ENCODE peak calls at places on chromosomes 1 and 21, in nine cellular contexts. V, J, B, Q, K, W, H, A and L are unnamed samples.

GRCh38 chr1:246930830-246931548 is 759 bp downstream of the AHCTF1 start:
- DNase-seq in Q (peak), W (peak), H (peak), K (peak), V (peak), J (peak), B (peak), A (no peak), L (peak)

GRCh38 chr1:54996869-54997710 is 1.6 kb upstream of the BSND start:
- DNase-seq in Q (no peak), B (no peak), A (no peak), K (no peak), H (no peak), J (no peak), V (peak), W (no peak), L (peak)

GRCh38 chr1:51139474-51139873 is 37.4 kb downstream of the C1orf185 start:
- DNase-seq in J (no peak), K (no peak), A (no peak), W (no peak), B (no peak), Q (no peak), H (no peak), V (peak), L (no peak)

GRCh38 chr1:36095760-36096405 is 7.2 kb downstream of the ADPRS start:
- DNase-seq in A (no peak), V (no peak), W (no peak), Q (no peak), B (no peak), J (no peak), H (no peak), K (no peak), L (no peak)

GRCh38 chr1:28296401-28297220 is 32.2 kb upstream of the MED18 start:
- DNase-seq in J (no peak), A (no peak), V (peak), H (no peak), B (no peak), Q (peak), K (no peak), W (no peak), L (no peak)

GRCh38 chr1:59229138-59229537 is 67.8 kb upstream of the FGGY start:
- DNase-seq in V (peak), A (no peak), K (no peak), W (peak), J (no peak), B (no peak), H (no peak), Q (no peak), L (no peak)

GRCh38 chr1:73593379-73593778 is 604.6 kb downstream of the LRRIQ3 start:
- DNase-seq in H (no peak), J (peak), V (peak), K (no peak), Q (peak), B (no peak), W (peak), A (peak), L (peak)

GRCh38 chr1:244865028-244865371 is 657 bp upstream of the HNRNPU start:
- DNase-seq in B (no peak), H (no peak), W (peak), V (no peak), Q (peak), A (no peak), K (no peak), J (no peak), L (no peak)

GRCh38 chr1:208029381-208030319 is 118.7 kb upstream of the CD34 start:
- DNase-seq in Q (no peak), V (peak), A (peak), J (no peak), B (no peak), K (no peak), H (no peak), W (peak), L (peak)

GRCh38 chr1:5818755-5819154 is 173.5 kb downstream of the NPHP4 start:
- DNase-seq in B (no peak), V (no peak), K (no peak), W (no peak), A (no peak), H (no peak), J (no peak), Q (no peak), L (no peak)

GRCh38 chr1:58162952-58163550 is 383.5 kb downstream of the OMA1 start:
- DNase-seq in H (no peak), K (no peak), V (peak), Q (peak), J (peak), B (peak), A (peak), W (peak), L (peak)

GRCh38 chr1:208132287-208132882 is 111.8 kb downstream of the PLXNA2 start:
- DNase-seq in B (peak), K (peak), A (no peak), H (peak), Q (peak), V (peak), W (peak), J (peak), L (peak)

GRCh38 chr1:79391896-79392295 is 385.4 kb upstream of the ADGRL4 start:
- DNase-seq in W (peak), B (no peak), K (no peak), J (no peak), Q (no peak), V (no peak), H (no peak), A (no peak), L (no peak)

GRCh38 chr1:243910612-243911011 is 60.6 kb upstream of the AKT3 start:
- DNase-seq in V (no peak), W (no peak), A (no peak), J (no peak), B (no peak), H (no peak), Q (no peak), K (no peak), L (no peak)

GRCh38 chr21:35329940-35330670 is 281.0 kb upstream of the RUNX1 start:
- DNase-seq in B (no peak), A (no peak), V (peak), Q (no peak), W (no peak), K (no peak), J (no peak), H (no peak), L (no peak)

GRCh38 chr1:64343105-64343960 is 126.6 kb upstream of the CACHD1 start:
- DNase-seq in B (no peak), J (peak), A (no peak), W (peak), K (no peak), H (no peak), V (peak), Q (no peak), L (peak)

GRCh38 chr1:147079400-147080012 is 92.8 kb downstream of the PRKAB2 start:
- DNase-seq in H (no peak), J (no peak), K (peak), V (no peak), A (no peak), B (no peak), W (no peak), Q (no peak), L (no peak)

GRCh38 chr1:196382383-196382782 is 225.9 kb downstream of the KCNT2 start:
- DNase-seq in Q (no peak), K (no peak), A (no peak), H (no peak), B (no peak), W (no peak), V (no peak), J (no peak), L (no peak)

GRCh38 chr21:30984897-30985296 is 53.4 kb downstream of the KRTAP19-8 start:
- DNase-seq in V (no peak), H (no peak), K (no peak), Q (no peak), W (no peak), A (no peak), J (no peak), B (no peak), L (no peak)

GRCh38 chr21:17542371-17542992 is 29.6 kb downstream of the CXADR start:
- DNase-seq in A (no peak), V (peak), H (no peak), Q (peak), W (no peak), B (no peak), J (no peak), K (no peak), L (no peak)

GRCh38 chr1:3119748-3120524 is 50.9 kb downstream of the PRDM16 start:
- DNase-seq in H (no peak), A (no peak), Q (no peak), W (no peak), V (no peak), K (no peak), B (no peak), J (no peak), L (no peak)

GRCh38 chr1:184492543-184492942 is 105.7 kb downstream of the C1orf21 start:
- DNase-seq in K (no peak), V (no peak), H (no peak), W (no peak), Q (no peak), J (no peak), B (no peak), A (no peak), L (no peak)

GRCh38 chr1:41411229-41411628 is 50.0 kb downstream of the FOXO6 start:
- DNase-seq in V (no peak), Q (no peak), W (no peak), H (no peak), K (no peak), B (no peak), J (peak), A (no peak), L (no peak)

GRCh38 chr1:45141247-45142003 is 65.0 kb downstream of the ZSWIM5 start:
- DNase-seq in W (no peak), A (no peak), H (no peak), K (no peak), B (no peak), J (no peak), Q (no peak), V (no peak), L (no peak)

GRCh38 chr1:178243890-178244289 is 150.0 kb downstream of the RASAL2 start:
- DNase-seq in J (no peak), K (no peak), V (no peak), A (no peak), B (no peak), W (no peak), Q (no peak), H (no peak), L (no peak)

GRCh38 chr1:192225713-192226112 is 67.5 kb downstream of the RGS18 start:
- DNase-seq in V (peak), W (peak), J (peak), B (no peak), Q (no peak), A (peak), K (no peak), H (no peak), L (no peak)

GRCh38 chr1:12615166-12615915 is 2.7 kb downstream of the DHRS3 start:
- DNase-seq in J (no peak), W (no peak), B (no peak), A (no peak), K (no peak), H (no peak), Q (peak), V (no peak), L (peak)

GRCh38 chr1:34829250-34829649 is 30.3 kb downstream of the SMIM12 start:
- DNase-seq in A (no peak), V (no peak), H (no peak), J (no peak), Q (no peak), K (no peak), B (no peak), W (no peak), L (no peak)

GRCh38 chr1:59020151-59020997 is 236.5 kb upstream of the JUN start:
- DNase-seq in W (peak), H (no peak), J (peak), K (peak), Q (peak), A (no peak), B (no peak), V (peak), L (peak)

GRCh38 chr1:21341022-21341421 is 50.8 kb upstream of the ECE1 start:
- DNase-seq in V (no peak), W (no peak), Q (no peak), K (no peak), B (no peak), H (no peak), A (no peak), J (no peak), L (no peak)

GRCh38 chr1:18957136-18957521 is 653 bp upstream of the IFFO2 start:
- DNase-seq in K (no peak), V (no peak), A (no peak), W (no peak), H (peak), J (no peak), Q (no peak), B (no peak), L (no peak)

GRCh38 chr1:243407284-243408018 is 151.6 kb downstream of the SDCCAG8 start:
- DNase-seq in Q (no peak), K (no peak), W (peak), A (no peak), V (peak), H (no peak), J (peak), B (no peak), L (peak)

GRCh38 chr1:156866679-156867015 is 6.0 kb downstream of the NTRK1 start:
- DNase-seq in K (no peak), B (no peak), H (no peak), V (no peak), J (no peak), A (no peak), Q (no peak), W (no peak), L (no peak)

GRCh38 chr1:77900687-77901293 is 12.4 kb downstream of the NEXN start:
- DNase-seq in K (no peak), B (no peak), J (peak), V (peak), A (no peak), H (no peak), Q (peak), W (peak), L (peak)

GRCh38 chr1:184296466-184297243 is 90.2 kb upstream of the C1orf21 start:
- DNase-seq in A (peak), H (peak), V (peak), B (peak), K (peak), Q (peak), J (no peak), W (peak), L (peak)

GRCh38 chr1:116164056-116164889 is 53.1 kb downstream of the MAB21L3 start:
- DNase-seq in A (no peak), B (no peak), J (no peak), V (no peak), Q (peak), W (no peak), K (no peak), H (peak), L (no peak)

GRCh38 chr1:183227963-183228649 is 42.0 kb downstream of the LAMC2 start:
- DNase-seq in J (no peak), W (no peak), H (no peak), A (no peak), V (peak), B (no peak), K (no peak), Q (peak), L (peak)

GRCh38 chr1:159823401-159823800 is 3.3 kb upstream of the SLAMF8 start:
- DNase-seq in A (no peak), V (no peak), J (no peak), K (no peak), H (no peak), W (no peak), B (no peak), Q (no peak), L (no peak)

GRCh38 chr1:60427194-60427593 is 353.6 kb upstream of the C1orf87 start:
- DNase-seq in B (no peak), V (no peak), K (no peak), H (no peak), J (no peak), Q (no peak), A (no peak), W (no peak), L (no peak)

GRCh38 chr1:20160034-20160433 is 20.9 kb downstream of the PLA2G2F start:
- DNase-seq in J (no peak), H (no peak), W (no peak), Q (no peak), B (no peak), A (no peak), K (no peak), V (peak), L (no peak)

DNA sequence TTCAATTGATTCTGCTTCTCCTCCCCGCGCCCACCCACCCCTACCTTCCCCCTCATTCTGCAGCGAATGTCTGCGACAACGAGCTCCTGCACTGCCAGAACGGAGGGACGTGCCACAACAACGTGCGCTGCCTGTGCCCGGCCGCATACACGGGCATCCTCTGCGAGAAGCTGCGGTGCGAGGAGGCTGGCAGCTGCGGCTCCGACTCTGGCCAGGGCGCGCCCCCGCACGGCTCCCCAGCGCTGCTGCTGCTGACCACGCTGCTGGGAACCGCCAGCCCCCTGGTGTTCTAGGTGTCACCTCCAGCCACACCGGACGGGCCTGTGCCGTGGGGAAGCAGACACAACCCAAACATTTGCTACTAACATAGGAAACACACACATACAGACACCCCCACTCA is 339.7 kb downstream of the NTNG1 start:
- DNase-seq in A (no peak), V (peak), J (no peak), Q (no peak), K (peak), B (no peak), W (peak), H (no peak), L (no peak)
- TF ChIP-seq CTCF in A (no peak), V (no peak), J (no peak), Q (no peak), K (no peak), B (no peak), W (no peak), H (no peak), L (no peak)

GRCh38 chr1:108561145-108561458 is 1.2 kb downstream of the EEIG2 start:
- DNase-seq in Q (no peak), V (no peak), A (no peak), H (no peak), B (no peak), W (no peak), J (peak), K (no peak), L (no peak)

GRCh38 chr1:108560143-108560429 is 186 bp downstream of the EEIG2 start:
- DNase-seq in A (no peak), J (no peak), W (no peak), Q (no peak), K (no peak), V (no peak), H (no peak), B (no peak), L (no peak)

GRCh38 chr1:108561731-108562326 is 1.9 kb downstream of the EEIG2 start:
- DNase-seq in W (no peak), Q (peak), J (peak), H (peak), K (peak), V (peak), B (no peak), A (no peak), L (no peak)

GRCh38 chr1:108559215-108560142 is at the start of gene EEIG2:
- DNase-seq in B (peak), K (peak), Q (peak), J (peak), W (peak), H (peak), A (peak), V (peak), L (peak)

GRCh38 chr1:108560430-108561144 is 687 bp downstream of the EEIG2 start:
- DNase-seq in J (no peak), K (peak), B (peak), H (peak), W (peak), Q (peak), A (no peak), V (peak), L (peak)
- TF ChIP-seq CTCF in J (no peak), K (no peak), B (no peak), H (no peak), W (no peak), Q (no peak), A (peak), V (no peak), L (no peak)

DNA sequence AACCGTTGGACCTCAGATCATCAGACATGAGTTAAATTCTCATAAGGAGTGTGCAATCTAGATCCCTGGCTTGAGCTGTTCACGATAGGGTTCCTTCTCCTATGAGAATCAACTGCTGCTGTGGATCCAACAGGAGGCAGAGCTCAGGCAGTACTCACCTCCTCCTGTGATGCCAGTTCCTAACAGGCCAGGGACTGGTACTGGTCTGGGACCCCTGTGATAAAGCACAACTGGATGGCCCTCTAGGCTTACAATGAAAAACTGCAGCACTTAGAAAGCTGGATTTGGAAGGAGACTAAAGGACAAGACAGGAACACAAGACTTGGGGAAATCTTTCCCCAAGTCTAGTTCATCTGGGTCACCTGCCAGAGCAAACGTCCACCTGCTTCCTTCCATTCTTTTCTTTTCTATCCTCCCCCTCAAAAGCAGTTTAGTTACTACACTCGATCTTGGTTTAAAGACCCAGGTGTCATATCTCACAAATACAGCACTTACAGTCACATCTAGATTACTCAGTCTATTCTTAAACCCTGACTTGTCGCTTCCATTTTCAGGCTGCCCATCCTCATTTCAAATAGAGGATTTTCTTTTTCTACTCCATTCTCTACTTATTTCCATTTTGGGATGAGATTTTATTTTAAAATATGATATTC is 59.8 kb downstream of the PTPN14 start:
- DNase-seq in V (no peak), B (no peak), Q (no peak), J (no peak), W (no peak), K (no peak), H (no peak), A (no peak), L (no peak)
- TF ChIP-seq CTCF in V (no peak), B (no peak), Q (no peak), J (no peak), W (no peak), K (no peak), H (no peak), A (no peak), L (no peak)

DNA sequence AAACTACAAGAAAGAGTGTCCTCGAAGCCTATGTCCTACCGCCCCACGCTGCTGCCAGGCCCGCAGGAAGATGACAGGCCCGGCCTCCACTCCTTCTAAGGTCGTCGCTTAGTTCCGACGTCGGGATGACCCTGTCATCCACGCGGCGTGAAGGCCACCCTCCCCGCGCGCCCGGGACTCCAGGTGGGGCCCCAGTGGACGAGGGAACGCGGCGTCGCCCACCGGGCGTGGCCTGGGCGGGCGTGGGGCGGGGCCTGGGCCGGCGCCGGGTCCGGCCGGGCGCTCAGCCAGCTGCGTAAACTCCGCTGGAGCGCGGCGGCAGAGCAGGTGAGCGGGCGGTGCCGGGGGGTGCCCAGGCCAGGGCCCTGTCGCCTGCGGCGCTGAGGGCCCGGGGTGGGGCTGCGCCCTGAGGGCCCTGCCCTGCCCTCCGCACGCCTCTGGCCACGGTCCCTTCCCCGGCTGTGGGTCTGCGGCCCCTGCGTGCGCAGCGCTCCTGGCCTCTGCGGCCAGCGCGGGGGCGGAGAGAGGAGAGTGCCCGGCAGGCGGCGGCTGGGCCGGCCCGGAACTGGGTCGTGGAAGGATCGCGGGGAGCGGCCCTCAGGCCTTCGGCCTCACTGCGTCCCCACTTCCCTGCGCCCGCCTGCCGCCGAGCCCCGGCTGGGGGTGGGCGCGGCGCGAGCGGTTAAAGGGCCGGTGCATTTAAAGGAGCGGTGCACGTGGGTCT is at the start of gene PSEN2:
- DNase-seq in J (peak), H (peak), B (peak), K (peak), W (peak), Q (peak), A (no peak), V (peak), L (peak)
- TF ChIP-seq CTCF in J (peak), H (peak), B (no peak), K (peak), W (no peak), Q (no peak), A (peak), V (no peak), L (peak)